ENCODE peak calls at places on chromosomes 12 and 14, in four cellular contexts. U, H, Q and O are unnamed samples.

GRCh38 chr14:66920196-66920595 is 269.0 kb upstream of the GARIN2 start:
- DNase-seq in U (no peak), H (no peak), Q (no peak), O (no peak)

GRCh38 chr14:99026471-99026870 is 245.5 kb downstream of the BCL11B start:
- DNase-seq in U (peak), H (no peak), Q (no peak), O (no peak)

GRCh38 chr14:72946491-72946890 is 20.2 kb downstream of the DCAF4 start:
- DNase-seq in U (no peak), Q (no peak), H (peak), O (no peak)

GRCh38 chr12:102917026-102917787 is at the start of gene PAH:
- DNase-seq in H (no peak), Q (peak), U (peak), O (no peak)

GRCh38 chr14:23550827-23551265 is 719 bp downstream of the ZFHX2 start:
- DNase-seq in Q (no peak), U (no peak), H (no peak), O (no peak)

GRCh38 chr14:67574156-67574555 is 25.9 kb downstream of the PIGH start:
- DNase-seq in H (no peak), U (no peak), Q (no peak), O (no peak)

GRCh38 chr12:109503611-109504010 is 26.2 kb downstream of the UBE3B start:
- DNase-seq in H (no peak), U (no peak), Q (no peak), O (no peak)

GRCh38 chr14:39339003-39339402 is 93.2 kb downstream of the FBXO33 start:
- DNase-seq in U (no peak), Q (no peak), H (no peak), O (no peak)

GRCh38 chr14:21989090-21989489 is 315.5 kb upstream of the OR4E1 start:
- DNase-seq in Q (no peak), U (no peak), H (no peak), O (no peak)

DNA sequence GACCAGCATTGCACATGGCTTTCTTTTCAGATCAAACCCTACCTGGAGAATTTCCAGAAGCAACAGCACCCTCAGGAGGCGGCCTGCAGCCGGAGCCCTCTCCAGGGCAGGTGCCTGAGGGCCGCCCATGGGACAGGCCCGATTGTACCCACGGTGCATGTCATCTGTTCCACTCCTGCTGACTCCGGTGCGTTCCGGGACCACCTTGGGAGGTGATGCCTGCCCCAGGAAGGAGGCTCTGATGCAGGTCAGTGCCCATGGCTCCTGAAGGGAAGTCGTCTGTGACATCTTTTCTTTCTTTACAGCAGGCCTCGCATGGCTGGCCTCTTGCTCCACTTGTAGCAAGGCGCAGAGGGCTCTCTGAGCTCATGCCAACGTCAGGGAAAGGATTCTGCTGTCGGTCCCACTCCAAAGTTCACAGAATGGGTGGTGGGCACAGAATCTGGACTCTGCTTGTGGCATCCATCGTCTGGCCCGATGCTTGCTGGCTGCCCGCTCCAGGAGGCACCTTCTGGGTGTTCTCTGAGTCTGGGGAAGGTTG is 160.7 kb upstream of the RTL1 start:
- DNase-seq in H (no peak), U (no peak), Q (no peak), O (no peak)
- TF ChIP-seq CTCF in H (no peak), U (no peak), Q (no peak), O (no peak)

GRCh38 chr12:121626853-121627623 is 708 bp downstream of the ORAI1 start:
- DNase-seq in U (peak), Q (peak), H (peak), O (no peak)
- TF ChIP-seq CTCF in U (peak), Q (peak), H (no peak), O (peak)

GRCh38 chr14:104421892-104422291 is 157.7 kb upstream of the C14orf180 start:
- DNase-seq in Q (no peak), H (no peak), U (no peak), O (no peak)
- TF ChIP-seq CTCF in Q (no peak), H (no peak), U (no peak), O (no peak)

GRCh38 chr12:55715833-55716581 is at the start of gene BLOC1S1:
- DNase-seq in H (peak), Q (peak), U (peak), O (peak)
- TF ChIP-seq CTCF in H (no peak), Q (no peak), U (no peak), O (peak)

GRCh38 chr12:42020226-42020625 is 124.4 kb downstream of the GXYLT1 start:
- DNase-seq in H (no peak), U (no peak), Q (no peak), O (no peak)

GRCh38 chr12:42014972-42015371 is 129.7 kb downstream of the GXYLT1 start:
- DNase-seq in Q (no peak), U (peak), H (no peak), O (no peak)

GRCh38 chr12:42017036-42017435 is 127.6 kb downstream of the GXYLT1 start:
- DNase-seq in U (peak), H (no peak), Q (no peak), O (no peak)
- TF ChIP-seq CTCF in U (no peak), H (no peak), Q (no peak), O (no peak)

GRCh38 chr12:120903818-120904773 is at the start of gene SPPL3:
- DNase-seq in H (peak), Q (peak), U (peak), O (peak)
- TF ChIP-seq CTCF in H (no peak), Q (no peak), U (no peak), O (no peak)

GRCh38 chr12:39365364-39366001 is 77.4 kb downstream of the KIF21A start:
- DNase-seq in Q (no peak), H (no peak), U (peak), O (no peak)
- TF ChIP-seq CTCF in Q (no peak), H (no peak), U (peak), O (peak)